ENCODE peak calls at places on chromosomes 1 and 21, in five cellular contexts. One of them, this sample, is unnamed.

GRCh38 chr1:78728359-78728758 is 78.7 kb downstream of the IFI44 start:
- DNase-seq in fibroblast of mammary gland: no peak
- DNase-seq in AG04449: no peak
- DNase-seq in uterus: no peak
- DNase-seq in NB4: no peak
- DNase-seq in this sample: no peak

GRCh38 chr1:101112051-101112770 is 86.6 kb upstream of the DPH5 start:
- DNase-seq in fibroblast of mammary gland: no peak
- DNase-seq in AG04449: no peak
- DNase-seq in uterus: peak
- DNase-seq in NB4: no peak
- DNase-seq in this sample: no peak

GRCh38 chr1:216212826-216213225 is 210.4 kb downstream of the USH2A start:
- DNase-seq in fibroblast of mammary gland: no peak
- DNase-seq in AG04449: no peak
- DNase-seq in uterus: no peak
- DNase-seq in NB4: no peak
- DNase-seq in this sample: no peak

GRCh38 chr1:41918450-41919043 is at the start of gene HIVEP3:
- DNase-seq in fibroblast of mammary gland: peak
- DNase-seq in AG04449: no peak
- DNase-seq in uterus: no peak
- DNase-seq in NB4: no peak
- DNase-seq in this sample: no peak

GRCh38 chr1:110612060-110612745 is 6.0 kb upstream of the KCNA2 start:
- DNase-seq in fibroblast of mammary gland: no peak
- DNase-seq in AG04449: no peak
- DNase-seq in uterus: no peak
- DNase-seq in NB4: no peak
- DNase-seq in this sample: no peak

GRCh38 chr1:159862557-159862956 is at the start of gene VSIG8:
- DNase-seq in fibroblast of mammary gland: no peak
- DNase-seq in AG04449: no peak
- DNase-seq in uterus: no peak
- DNase-seq in NB4: no peak
- DNase-seq in this sample: no peak

GRCh38 chr1:221739677-221740025 is 2.2 kb downstream of the DUSP10 start:
- DNase-seq in fibroblast of mammary gland: no peak
- DNase-seq in AG04449: no peak
- DNase-seq in uterus: no peak
- DNase-seq in NB4: no peak
- DNase-seq in this sample: no peak

GRCh38 chr1:28428990-28429520 is 59.5 kb downstream of the PHACTR4 start:
- DNase-seq in fibroblast of mammary gland: no peak
- DNase-seq in AG04449: no peak
- DNase-seq in uterus: no peak
- DNase-seq in NB4: no peak
- DNase-seq in this sample: no peak

GRCh38 chr1:182957902-182958395 is 5.0 kb upstream of the SHCBP1L start:
- DNase-seq in fibroblast of mammary gland: no peak
- DNase-seq in AG04449: no peak
- DNase-seq in uterus: no peak
- DNase-seq in NB4: no peak
- DNase-seq in this sample: no peak

GRCh38 chr1:66134004-66134403 is 341.3 kb downstream of the PDE4B start:
- DNase-seq in fibroblast of mammary gland: no peak
- DNase-seq in AG04449: no peak
- DNase-seq in uterus: no peak
- DNase-seq in NB4: no peak
- DNase-seq in this sample: no peak

GRCh38 chr1:55384589-55385136 is 169.5 kb upstream of the USP24 start:
- DNase-seq in fibroblast of mammary gland: no peak
- DNase-seq in AG04449: no peak
- DNase-seq in uterus: no peak
- DNase-seq in NB4: no peak
- DNase-seq in this sample: no peak

GRCh38 chr1:21966247-21967000 is 10.4 kb upstream of the CELA3B start:
- DNase-seq in fibroblast of mammary gland: peak
- DNase-seq in AG04449: peak
- DNase-seq in uterus: no peak
- DNase-seq in NB4: no peak
- DNase-seq in this sample: no peak

GRCh38 chr1:155893389-155894142 is 17.6 kb downstream of the RIT1 start:
- DNase-seq in fibroblast of mammary gland: peak
- DNase-seq in AG04449: no peak
- DNase-seq in uterus: peak
- DNase-seq in NB4: peak
- DNase-seq in this sample: no peak

GRCh38 chr1:156104065-156104810 is 10.3 kb upstream of the LMNA start:
- DNase-seq in fibroblast of mammary gland: peak
- DNase-seq in AG04449: no peak
- DNase-seq in uterus: peak
- DNase-seq in NB4: no peak
- DNase-seq in this sample: no peak

GRCh38 chr1:64469614-64469976 is 334 bp upstream of the CACHD1 start:
- DNase-seq in fibroblast of mammary gland: peak
- DNase-seq in AG04449: no peak
- DNase-seq in uterus: no peak
- DNase-seq in NB4: no peak
- DNase-seq in this sample: no peak

GRCh38 chr1:180505732-180506335 is 3.5 kb upstream of the ACBD6 start:
- DNase-seq in fibroblast of mammary gland: peak
- DNase-seq in AG04449: no peak
- DNase-seq in uterus: no peak
- DNase-seq in NB4: peak
- DNase-seq in this sample: no peak

GRCh38 chr1:184801503-184801902 is 46.8 kb upstream of the EDEM3 start:
- DNase-seq in fibroblast of mammary gland: peak
- DNase-seq in AG04449: peak
- DNase-seq in uterus: no peak
- DNase-seq in NB4: no peak
- DNase-seq in this sample: no peak

GRCh38 chr1:31739281-31739853 is 24.8 kb downstream of the ADGRB2 start:
- DNase-seq in fibroblast of mammary gland: no peak
- DNase-seq in AG04449: no peak
- DNase-seq in uterus: no peak
- DNase-seq in NB4: peak
- DNase-seq in this sample: no peak

GRCh38 chr1:239804265-239804664 is 287.4 kb upstream of the FMN2 start:
- DNase-seq in fibroblast of mammary gland: no peak
- DNase-seq in AG04449: no peak
- DNase-seq in uterus: no peak
- DNase-seq in NB4: no peak
- DNase-seq in this sample: no peak

GRCh38 chr1:35557118-35557610 is at the start of gene KIAA0319L:
- DNase-seq in fibroblast of mammary gland: no peak
- DNase-seq in AG04449: no peak
- DNase-seq in uterus: peak
- DNase-seq in NB4: no peak
- DNase-seq in this sample: peak

GRCh38 chr1:47406966-47407365 is 9.1 kb upstream of the FOXE3 start:
- DNase-seq in fibroblast of mammary gland: no peak
- DNase-seq in AG04449: no peak
- DNase-seq in uterus: no peak
- DNase-seq in NB4: no peak
- DNase-seq in this sample: no peak

GRCh38 chr1:205303247-205303888 is 18.2 kb downstream of the NUAK2 start:
- DNase-seq in fibroblast of mammary gland: no peak
- DNase-seq in AG04449: no peak
- DNase-seq in uterus: no peak
- DNase-seq in NB4: no peak
- DNase-seq in this sample: no peak

GRCh38 chr21:43644609-43645008 is 14.7 kb downstream of the HSF2BP start:
- DNase-seq in fibroblast of mammary gland: peak
- DNase-seq in AG04449: no peak
- DNase-seq in uterus: no peak
- DNase-seq in NB4: no peak
- DNase-seq in this sample: no peak

GRCh38 chr1:109398343-109399225 is 866 bp upstream of the SORT1 start:
- DNase-seq in fibroblast of mammary gland: no peak
- DNase-seq in AG04449: no peak
- DNase-seq in uterus: no peak
- DNase-seq in NB4: no peak
- DNase-seq in this sample: no peak

GRCh38 chr1:248852548-248852947 is 6.3 kb downstream of the ZNF692 start:
- DNase-seq in fibroblast of mammary gland: no peak
- DNase-seq in AG04449: no peak
- DNase-seq in uterus: no peak
- DNase-seq in NB4: no peak
- DNase-seq in this sample: no peak

GRCh38 chr1:58783090-58783992 is 506 bp downstream of the JUN start:
- DNase-seq in fibroblast of mammary gland: peak
- DNase-seq in AG04449: no peak
- DNase-seq in uterus: peak
- DNase-seq in NB4: peak
- DNase-seq in this sample: peak

This sample was measured in progenitor cell of endocrine pancreas.